ENCODE peak calls at places on chromosomes 4 and X, in seven cellular contexts. L, A, U, H, P, Z and G are unnamed samples.

GRCh38 chrX:37926700-37927099 is 79.3 kb upstream of the DYNLT3 start:
- DNase-seq in Z (no peak), P (peak; percentile 40), U (no peak), H (peak; percentile 41), A (no peak), L (peak; percentile 62), G (peak; percentile 32)

GRCh38 chr4:40337081-40337480 is 1.9 kb downstream of the CHRNA9 start:
- DNase-seq in Z (no peak), U (no peak), P (no peak), L (no peak), H (no peak), A (no peak), G (no peak)

GRCh38 chrX:12058087-12058486 is 80.2 kb upstream of the FRMPD4 start:
- DNase-seq in U (no peak), L (no peak), A (no peak), P (no peak), H (no peak), Z (no peak), G (no peak)

GRCh38 chr4:4496604-4497372 is 45.1 kb downstream of the STX18 start:
- DNase-seq in Z (no peak), P (peak; percentile 72), U (no peak), L (no peak), H (no peak), A (no peak), G (peak; percentile 7)

GRCh38 chrX:74179071-74179470 is 124.9 kb upstream of the ZCCHC13 start:
- DNase-seq in H (peak; percentile 68), U (no peak), A (no peak), P (peak; percentile 47), L (peak; percentile 20), Z (no peak), G (no peak)

GRCh38 chrX:126237524-126237923 is 71.4 kb upstream of the DCAF12L2 start:
- DNase-seq in H (no peak), U (no peak), A (no peak), Z (no peak), P (no peak), L (no peak), G (no peak)

GRCh38 chr4:27789768-27790167 is 929.1 kb downstream of the STIM2 start:
- DNase-seq in P (peak; percentile 6), H (peak; percentile 5), L (peak; percentile 9), Z (no peak), A (no peak), U (no peak), G (no peak)

GRCh38 chrX:120456973-120457372 is 12.1 kb downstream of the LAMP2 start:
- DNase-seq in Z (no peak), H (peak; percentile 21), U (no peak), P (no peak), A (no peak), L (no peak), G (no peak)

GRCh38 chr4:14339715-14340114 is 662.6 kb upstream of the CPEB2 start:
- DNase-seq in A (no peak), Z (no peak), U (no peak), H (no peak), P (no peak), L (no peak), G (no peak)

GRCh38 chr4:8913121-8913857 is 41.6 kb upstream of the HMX1 start:
- DNase-seq in A (no peak), H (no peak), L (no peak), U (no peak), Z (no peak), P (no peak), G (no peak)

GRCh38 chr4:1756079-1756478 is 34.8 kb downstream of the TACC3 start:
- DNase-seq in H (no peak), Z (no peak), A (no peak), U (no peak), L (no peak), P (no peak), G (no peak)

GRCh38 chr4:101256222-101256621 is 91.1 kb downstream of the PPP3CA start:
- DNase-seq in Z (no peak), H (no peak), A (no peak), L (no peak), P (no peak), U (no peak), G (no peak)

GRCh38 chr4:33625762-33626161 is 2618.6 kb downstream of the ARAP2 start:
- DNase-seq in P (no peak), U (no peak), H (no peak), A (no peak), L (peak; percentile 7), Z (no peak), G (peak; percentile 55)

GRCh38 chrX:12894074-12894691 is 12.2 kb upstream of the TLR8 start:
- DNase-seq in Z (no peak), L (peak; percentile 58), U (no peak), H (peak; percentile 18), A (no peak), P (peak; percentile 24), G (peak; percentile 23)

GRCh38 chrX:119492463-119492862 is 24.2 kb downstream of the SLC25A5 start:
- DNase-seq in H (no peak), L (no peak), A (no peak), P (no peak), Z (no peak), U (no peak), G (no peak)

GRCh38 chr4:93710847-93711430 is 117.6 kb upstream of the ATOH1 start:
- DNase-seq in L (no peak), U (no peak), P (no peak), A (no peak), Z (no peak), H (no peak), G (peak; percentile 21)

GRCh38 chr4:87904627-87905026 is 70.9 kb upstream of the SPP1 start:
- DNase-seq in P (no peak), H (no peak), U (no peak), A (no peak), L (no peak), Z (no peak), G (no peak)

GRCh38 chrX:106976416-106976815 is 23.6 kb downstream of the MORC4 start:
- DNase-seq in Z (no peak), H (no peak), L (no peak), U (no peak), P (no peak), A (no peak), G (no peak)

GRCh38 chrX:57379296-57379695 is 92.8 kb downstream of the FAAH2 start:
- DNase-seq in P (no peak), Z (no peak), U (no peak), L (no peak), H (no peak), A (no peak), G (no peak)

GRCh38 chr4:6269651-6270511 is at the start of gene WFS1:
- DNase-seq in L (peak; percentile 99), H (peak; percentile 97), A (peak; percentile 99), U (peak; percentile 99), P (peak; percentile 98), Z (peak; percentile 90), G (peak; percentile 99)

GRCh38 chrX:6965729-6966128 is 181.8 kb upstream of the STS start:
- DNase-seq in A (no peak), L (no peak), H (no peak), P (no peak), Z (no peak), U (no peak), G (no peak)

DNA sequence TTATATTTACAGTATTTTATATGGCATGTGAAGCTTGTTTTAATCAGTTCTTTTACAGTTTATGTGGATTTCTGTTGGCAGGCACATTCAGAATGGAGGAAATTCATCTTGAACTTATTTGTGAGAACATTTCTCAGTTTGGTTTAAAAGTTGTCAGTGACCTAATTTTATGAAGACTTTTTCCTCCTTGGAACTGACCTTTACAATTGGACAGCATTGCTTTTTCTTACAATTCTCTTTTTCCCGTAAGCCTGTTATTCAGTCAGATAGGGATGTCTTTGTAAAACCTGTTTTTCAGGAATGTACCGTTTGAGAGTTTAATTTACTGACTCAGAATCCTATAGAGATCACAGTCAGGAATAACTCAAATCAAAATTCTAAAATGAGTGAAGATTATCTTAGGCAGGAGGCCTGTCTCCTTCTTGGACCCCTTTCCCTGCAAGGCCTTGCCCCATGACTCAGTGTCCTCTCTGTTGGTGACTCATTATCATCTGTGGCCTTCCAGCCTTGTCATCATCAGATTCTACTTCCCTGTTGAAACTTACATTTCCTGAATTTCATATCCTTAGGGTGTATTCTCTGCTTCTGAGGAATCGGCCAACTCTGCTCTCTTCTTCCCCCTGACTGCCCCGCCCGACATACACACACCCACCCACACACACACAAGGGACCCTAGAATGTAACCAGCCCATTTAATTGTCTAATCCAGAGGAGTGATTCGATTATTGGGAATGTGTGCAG is 99.7 kb downstream of the ARHGAP10 start:
- DNase-seq in U (no peak), A (no peak), H (peak; percentile 93), L (peak; percentile 88), P (peak; percentile 95), Z (no peak), G (peak; percentile 67)
- H3K27ac ChIP-seq in U (no peak overlapping the region), A (no peak overlapping the region), H (peak overlapping the region; percentile 48), L (peak overlapping the region; percentile 92), P (peak overlapping the region; percentile 80), Z (no peak overlapping the region), G (no peak overlapping the region)

GRCh38 chr4:24114444-24114843 is 224.6 kb upstream of the PPARGC1A start:
- DNase-seq in A (no peak), H (no peak), Z (no peak), P (no peak), L (no peak), U (no peak), G (no peak)

GRCh38 chr4:24115101-24115500 is 225.3 kb upstream of the PPARGC1A start:
- DNase-seq in H (no peak), L (no peak), A (no peak), U (no peak), P (no peak), Z (no peak), G (no peak)

GRCh38 chr4:24118031-24118430 is 228.2 kb upstream of the PPARGC1A start:
- DNase-seq in H (peak; percentile 28), Z (no peak), L (no peak), A (no peak), P (no peak), U (no peak), G (no peak)

GRCh38 chr4:24112466-24112865 is 222.6 kb upstream of the PPARGC1A start:
- DNase-seq in L (no peak), U (no peak), P (no peak), A (no peak), H (peak; percentile 15), Z (no peak), G (no peak)

DNA sequence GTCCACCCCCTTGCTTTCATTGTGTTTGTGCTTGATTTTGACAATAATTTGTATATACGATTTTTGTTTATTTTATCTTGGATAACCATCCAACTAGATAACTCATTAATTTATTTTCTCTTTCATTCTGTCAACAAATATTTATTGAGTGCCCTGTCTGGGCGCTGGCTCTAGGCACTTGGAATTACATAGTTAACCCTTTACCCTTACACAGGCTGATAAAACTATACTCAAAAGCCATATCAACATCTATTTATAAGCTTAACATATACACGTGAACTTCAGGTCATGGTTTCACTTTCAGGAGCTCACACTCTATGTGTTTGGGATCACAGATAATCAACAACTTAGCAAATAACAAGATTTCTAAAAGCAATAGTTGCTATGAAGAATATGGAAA is 226.3 kb upstream of the PPARGC1A start:
- DNase-seq in A (no peak), Z (no peak), U (no peak), P (no peak), L (no peak), H (no peak), G (no peak)
- H2BK120ac ChIP-seq in A (no peak overlapping the region), Z (no peak overlapping the region), U (no peak overlapping the region), P (no peak overlapping the region), L (no peak overlapping the region), H (no peak overlapping the region), G (no peak overlapping the region)

GRCh38 chr4:17514865-17515264 is at the start of gene CLRN2:
- DNase-seq in L (no peak), U (no peak), H (no peak), P (no peak), A (no peak), Z (no peak), G (no peak)
- H3K27ac ChIP-seq in L (no peak within 1 kb of the TSS), U (no peak within 1 kb of the TSS), H (no peak within 1 kb of the TSS), P (no peak within 1 kb of the TSS), A (no peak within 1 kb of the TSS), Z (no peak within 1 kb of the TSS), G (no peak within 1 kb of the TSS)

GRCh38 chr4:151853034-151853433 is 92.2 kb upstream of the GATB start:
- DNase-seq in Z (no peak), L (no peak), H (no peak), A (no peak), U (no peak), P (no peak), G (no peak)
- H2BK120ac ChIP-seq in Z (no peak overlapping the region), L (no peak overlapping the region), H (no peak overlapping the region), A (no peak overlapping the region), U (no peak overlapping the region), P (no peak overlapping the region), G (no peak overlapping the region)